ENCODE peak calls at places on chromosomes 3 and 15, in nine cellular contexts. One of them, this sample, is unnamed.

GRCh38 chr3:187101184-187102072 is 37.9 kb downstream of the RPL39L start:
- DNase-seq in Right ventricle myocardium superior: peak; percentile 83
- DNase-seq in activated T-cell treated with anti-CD3 and anti-CD28 coated beads for 1 hour: peak; percentile 49
- DNase-seq in suprapubic skin: peak; percentile 75
- DNase-seq in A673: peak; percentile 82
- DNase-seq in AG08395: peak; percentile 53
- DNase-seq in stimulated activated CD8-positive, alpha-beta memory T cell treated with anti-CD3 and anti-CD28 coated beads, Interleukin-15, amount 100 ng/mL, for 1 hour: peak; percentile 28
- DNase-seq in breast epithelium: peak; percentile 39
- DNase-seq in uterus: peak; percentile 77
- DNase-seq in this sample: peak; percentile 57

GRCh38 chr15:89070197-89071124 is 17.8 kb upstream of the ABHD2 start:
- DNase-seq in activated T-cell treated with anti-CD3 and anti-CD28 coated beads for 1 hour: no peak
- DNase-seq in breast epithelium: no peak
- DNase-seq in Right ventricle myocardium superior: no peak
- DNase-seq in uterus: no peak
- DNase-seq in A673: no peak
- DNase-seq in stimulated activated CD8-positive, alpha-beta memory T cell treated with anti-CD3 and anti-CD28 coated beads, Interleukin-15, amount 100 ng/mL, for 1 hour: no peak
- DNase-seq in AG08395: no peak
- DNase-seq in suprapubic skin: no peak
- DNase-seq in this sample: no peak

GRCh38 chr3:172467170-172467824 is 19.0 kb upstream of the GHSR start:
- DNase-seq in AG08395: peak; percentile 20
- DNase-seq in suprapubic skin: no peak
- DNase-seq in stimulated activated CD8-positive, alpha-beta memory T cell treated with anti-CD3 and anti-CD28 coated beads, Interleukin-15, amount 100 ng/mL, for 1 hour: no peak
- DNase-seq in Right ventricle myocardium superior: no peak
- DNase-seq in uterus: no peak
- DNase-seq in activated T-cell treated with anti-CD3 and anti-CD28 coated beads for 1 hour: no peak
- DNase-seq in breast epithelium: no peak
- DNase-seq in A673: no peak
- DNase-seq in this sample: peak; percentile 44

GRCh38 chr3:25585361-25586166 is 79.1 kb downstream of the TOP2B start:
- DNase-seq in suprapubic skin: no peak
- DNase-seq in Right ventricle myocardium superior: no peak
- DNase-seq in uterus: no peak
- DNase-seq in breast epithelium: no peak
- DNase-seq in stimulated activated CD8-positive, alpha-beta memory T cell treated with anti-CD3 and anti-CD28 coated beads, Interleukin-15, amount 100 ng/mL, for 1 hour: no peak
- DNase-seq in activated T-cell treated with anti-CD3 and anti-CD28 coated beads for 1 hour: no peak
- DNase-seq in AG08395: no peak
- DNase-seq in A673: no peak
- DNase-seq in this sample: no peak

GRCh38 chr15:60396964-60397771 is 618 bp downstream of the ANXA2 start:
- DNase-seq in Right ventricle myocardium superior: peak; percentile 85
- DNase-seq in A673: peak; percentile 79
- DNase-seq in breast epithelium: peak; percentile 67
- DNase-seq in uterus: peak; percentile 59
- DNase-seq in AG08395: peak; percentile 50
- DNase-seq in stimulated activated CD8-positive, alpha-beta memory T cell treated with anti-CD3 and anti-CD28 coated beads, Interleukin-15, amount 100 ng/mL, for 1 hour: no peak
- DNase-seq in suprapubic skin: peak; percentile 88
- DNase-seq in activated T-cell treated with anti-CD3 and anti-CD28 coated beads for 1 hour: peak; percentile 19
- DNase-seq in this sample: peak; percentile 88

GRCh38 chr15:39851505-39852082 is 68.5 kb downstream of the GPR176 start:
- DNase-seq in Right ventricle myocardium superior: no peak
- DNase-seq in uterus: no peak
- DNase-seq in breast epithelium: no peak
- DNase-seq in activated T-cell treated with anti-CD3 and anti-CD28 coated beads for 1 hour: no peak
- DNase-seq in suprapubic skin: no peak
- DNase-seq in stimulated activated CD8-positive, alpha-beta memory T cell treated with anti-CD3 and anti-CD28 coated beads, Interleukin-15, amount 100 ng/mL, for 1 hour: no peak
- DNase-seq in A673: no peak
- DNase-seq in AG08395: no peak
- DNase-seq in this sample: no peak

GRCh38 chr3:13851091-13851849 is 28.6 kb downstream of the WNT7A start:
- DNase-seq in breast epithelium: no peak
- DNase-seq in A673: no peak
- DNase-seq in uterus: no peak
- DNase-seq in suprapubic skin: no peak
- DNase-seq in Right ventricle myocardium superior: no peak
- DNase-seq in AG08395: no peak
- DNase-seq in stimulated activated CD8-positive, alpha-beta memory T cell treated with anti-CD3 and anti-CD28 coated beads, Interleukin-15, amount 100 ng/mL, for 1 hour: no peak
- DNase-seq in activated T-cell treated with anti-CD3 and anti-CD28 coated beads for 1 hour: no peak
- DNase-seq in this sample: no peak

GRCh38 chr3:47802734-47803477 is at the start of gene DHX30:
- DNase-seq in breast epithelium: peak; percentile 77
- DNase-seq in activated T-cell treated with anti-CD3 and anti-CD28 coated beads for 1 hour: peak; percentile 73
- DNase-seq in AG08395: peak; percentile 92
- DNase-seq in A673: peak; percentile 80
- DNase-seq in stimulated activated CD8-positive, alpha-beta memory T cell treated with anti-CD3 and anti-CD28 coated beads, Interleukin-15, amount 100 ng/mL, for 1 hour: peak; percentile 58
- DNase-seq in uterus: peak; percentile 83
- DNase-seq in Right ventricle myocardium superior: peak; percentile 94
- DNase-seq in suprapubic skin: peak; percentile 89
- DNase-seq in this sample: peak; percentile 94

This sample was measured in hepatocyte.